ENCODE peak calls at places on chromosome 20, in nine cellular contexts. A is progenitor cell of endocrine pancreas, M is iPS DF 19.7, W is RWPE1, Z is cardiac septum, E is NCI-H82, B is fibroblast of lung, I is skeletal muscle cell, T is left lung. N is an unnamed sample.

GRCh38 chr20:8583209-8584106 is 451.4 kb downstream of the PLCB1 start:
- DNase-seq in A (no peak), M (no peak), W (no peak), Z (no peak), E (no peak), B (peak), I (peak), T (no peak), N (no peak)

GRCh38 chr20:10007747-10008146 is 27.0 kb upstream of the ANKEF1 start:
- DNase-seq in A (no peak), M (no peak), W (no peak), Z (no peak), E (no peak), B (no peak), I (no peak), T (no peak), N (no peak)

GRCh38 chr20:18638768-18639167 is 50.9 kb downstream of the DTD1 start:
- DNase-seq in A (no peak), M (no peak), W (no peak), Z (no peak), E (no peak), B (peak), I (no peak), T (no peak), N (no peak)

GRCh38 chr20:32434434-32434833 is 76.3 kb downstream of the ASXL1 start:
- DNase-seq in A (no peak), M (no peak), W (no peak), Z (no peak), E (no peak), B (no peak), I (no peak), T (no peak), N (no peak)

GRCh38 chr20:49811825-49812462 is 684 bp upstream of the SLC9A8 start:
- DNase-seq in A (no peak), M (no peak), W (peak), Z (no peak), E (peak), B (peak), I (no peak), T (no peak), N (peak)

GRCh38 chr20:22723659-22724058 is 139.3 kb upstream of the FOXA2 start:
- DNase-seq in A (no peak), M (no peak), W (no peak), Z (no peak), E (no peak), B (no peak), I (no peak), T (no peak), N (no peak)

GRCh38 chr20:24502661-24503060 is 33.2 kb downstream of the SYNDIG1 start:
- DNase-seq in A (no peak), M (no peak), W (no peak), Z (no peak), E (no peak), B (peak), I (peak), T (no peak), N (no peak)

GRCh38 chr20:10475225-10475624 is 40.1 kb downstream of the SLX4IP start:
- DNase-seq in A (no peak), M (no peak), W (no peak), Z (no peak), E (no peak), B (no peak), I (no peak), T (no peak), N (no peak)

GRCh38 chr20:58131581-58132142 is 96.8 kb downstream of the ANKRD60 start:
- DNase-seq in A (no peak), M (no peak), W (peak), Z (peak), E (peak), B (peak), I (peak), T (no peak), N (peak)